ENCODE peak calls at places on chromosome 20, in ten cellular contexts. One of them, this sample, is unnamed.

GRCh38 chr20:31720486-31721407 is 1.9 kb downstream of the BCL2L1 start:
- DNase-seq in AG09309: no peak
- DNase-seq in SW 1271: no peak
- DNase-seq in activated T-cell treated with anti-CD3 and anti-CD28 coated beads, Interleukin-2, amount 50 U/mL, for 72 hours: peak
- DNase-seq in HCEC 1CT: no peak
- DNase-seq in keratinocyte: no peak
- DNase-seq in endothelial cell of umbilical vein: peak
- DNase-seq in non-pigmented ciliary epithelial cell: no peak
- DNase-seq in stimulated activated CD4-positive, alpha-beta T cell treated with anti-CD3 and anti-CD28 coated beads, Interleukin-15, amount 100 ng/mL, for 48 hours: no peak
- DNase-seq in pancreas: no peak
- DNase-seq in this sample: no peak

GRCh38 chr20:16661738-16662137 is 68.1 kb upstream of the SNRPB2 start:
- DNase-seq in AG09309: no peak
- DNase-seq in SW 1271: no peak
- DNase-seq in activated T-cell treated with anti-CD3 and anti-CD28 coated beads, Interleukin-2, amount 50 U/mL, for 72 hours: no peak
- DNase-seq in HCEC 1CT: no peak
- DNase-seq in keratinocyte: no peak
- DNase-seq in endothelial cell of umbilical vein: no peak
- DNase-seq in non-pigmented ciliary epithelial cell: no peak
- DNase-seq in stimulated activated CD4-positive, alpha-beta T cell treated with anti-CD3 and anti-CD28 coated beads, Interleukin-15, amount 100 ng/mL, for 48 hours: no peak
- DNase-seq in pancreas: no peak
- DNase-seq in this sample: peak

GRCh38 chr20:37223053-37223452 is 38.6 kb downstream of the GHRH start:
- DNase-seq in AG09309: peak
- DNase-seq in SW 1271: no peak
- DNase-seq in activated T-cell treated with anti-CD3 and anti-CD28 coated beads, Interleukin-2, amount 50 U/mL, for 72 hours: no peak
- DNase-seq in HCEC 1CT: peak
- DNase-seq in keratinocyte: no peak
- DNase-seq in endothelial cell of umbilical vein: no peak
- DNase-seq in non-pigmented ciliary epithelial cell: peak
- DNase-seq in stimulated activated CD4-positive, alpha-beta T cell treated with anti-CD3 and anti-CD28 coated beads, Interleukin-15, amount 100 ng/mL, for 48 hours: no peak
- DNase-seq in pancreas: no peak
- DNase-seq in this sample: peak

GRCh38 chr20:38034961-38035360 is 1.4 kb downstream of the RPRD1B start:
- DNase-seq in AG09309: no peak
- DNase-seq in SW 1271: no peak
- DNase-seq in activated T-cell treated with anti-CD3 and anti-CD28 coated beads, Interleukin-2, amount 50 U/mL, for 72 hours: no peak
- DNase-seq in HCEC 1CT: peak
- DNase-seq in keratinocyte: no peak
- DNase-seq in endothelial cell of umbilical vein: no peak
- DNase-seq in non-pigmented ciliary epithelial cell: no peak
- DNase-seq in stimulated activated CD4-positive, alpha-beta T cell treated with anti-CD3 and anti-CD28 coated beads, Interleukin-15, amount 100 ng/mL, for 48 hours: no peak
- DNase-seq in pancreas: no peak
- DNase-seq in this sample: peak

GRCh38 chr20:50916257-50916656 is 15.0 kb downstream of the ADNP start:
- DNase-seq in AG09309: no peak
- DNase-seq in SW 1271: no peak
- DNase-seq in activated T-cell treated with anti-CD3 and anti-CD28 coated beads, Interleukin-2, amount 50 U/mL, for 72 hours: no peak
- DNase-seq in HCEC 1CT: peak
- DNase-seq in keratinocyte: peak
- DNase-seq in endothelial cell of umbilical vein: peak
- DNase-seq in non-pigmented ciliary epithelial cell: no peak
- DNase-seq in stimulated activated CD4-positive, alpha-beta T cell treated with anti-CD3 and anti-CD28 coated beads, Interleukin-15, amount 100 ng/mL, for 48 hours: no peak
- DNase-seq in pancreas: no peak
- DNase-seq in this sample: peak

GRCh38 chr20:3032624-3033023 is 10.8 kb upstream of the GNRH2 start:
- DNase-seq in AG09309: no peak
- DNase-seq in SW 1271: no peak
- DNase-seq in activated T-cell treated with anti-CD3 and anti-CD28 coated beads, Interleukin-2, amount 50 U/mL, for 72 hours: no peak
- DNase-seq in HCEC 1CT: no peak
- DNase-seq in keratinocyte: no peak
- DNase-seq in endothelial cell of umbilical vein: no peak
- DNase-seq in non-pigmented ciliary epithelial cell: no peak
- DNase-seq in stimulated activated CD4-positive, alpha-beta T cell treated with anti-CD3 and anti-CD28 coated beads, Interleukin-15, amount 100 ng/mL, for 48 hours: no peak
- DNase-seq in pancreas: no peak
- DNase-seq in this sample: no peak

GRCh38 chr20:47102629-47103028 is 208.0 kb downstream of the EYA2 start:
- DNase-seq in AG09309: no peak
- DNase-seq in SW 1271: no peak
- DNase-seq in activated T-cell treated with anti-CD3 and anti-CD28 coated beads, Interleukin-2, amount 50 U/mL, for 72 hours: no peak
- DNase-seq in HCEC 1CT: no peak
- DNase-seq in keratinocyte: no peak
- DNase-seq in endothelial cell of umbilical vein: no peak
- DNase-seq in non-pigmented ciliary epithelial cell: no peak
- DNase-seq in stimulated activated CD4-positive, alpha-beta T cell treated with anti-CD3 and anti-CD28 coated beads, Interleukin-15, amount 100 ng/mL, for 48 hours: no peak
- DNase-seq in pancreas: no peak
- DNase-seq in this sample: no peak

GRCh38 chr20:23331951-23332350 is 18.6 kb upstream of the NXT1 start:
- DNase-seq in AG09309: no peak
- DNase-seq in SW 1271: no peak
- DNase-seq in activated T-cell treated with anti-CD3 and anti-CD28 coated beads, Interleukin-2, amount 50 U/mL, for 72 hours: no peak
- DNase-seq in HCEC 1CT: no peak
- DNase-seq in keratinocyte: no peak
- DNase-seq in endothelial cell of umbilical vein: peak
- DNase-seq in non-pigmented ciliary epithelial cell: no peak
- DNase-seq in stimulated activated CD4-positive, alpha-beta T cell treated with anti-CD3 and anti-CD28 coated beads, Interleukin-15, amount 100 ng/mL, for 48 hours: no peak
- DNase-seq in pancreas: no peak
- DNase-seq in this sample: peak

GRCh38 chr20:58081842-58082241 is 146.6 kb downstream of the ANKRD60 start:
- DNase-seq in AG09309: peak
- DNase-seq in SW 1271: no peak
- DNase-seq in activated T-cell treated with anti-CD3 and anti-CD28 coated beads, Interleukin-2, amount 50 U/mL, for 72 hours: no peak
- DNase-seq in HCEC 1CT: no peak
- DNase-seq in keratinocyte: no peak
- DNase-seq in endothelial cell of umbilical vein: peak
- DNase-seq in non-pigmented ciliary epithelial cell: no peak
- DNase-seq in stimulated activated CD4-positive, alpha-beta T cell treated with anti-CD3 and anti-CD28 coated beads, Interleukin-15, amount 100 ng/mL, for 48 hours: no peak
- DNase-seq in pancreas: no peak
- DNase-seq in this sample: peak

GRCh38 chr20:63538204-63539091 is 1.3 kb upstream of the PTK6 start:
- DNase-seq in AG09309: no peak
- DNase-seq in SW 1271: peak
- DNase-seq in activated T-cell treated with anti-CD3 and anti-CD28 coated beads, Interleukin-2, amount 50 U/mL, for 72 hours: no peak
- DNase-seq in HCEC 1CT: peak
- DNase-seq in keratinocyte: no peak
- DNase-seq in endothelial cell of umbilical vein: no peak
- DNase-seq in non-pigmented ciliary epithelial cell: no peak
- DNase-seq in stimulated activated CD4-positive, alpha-beta T cell treated with anti-CD3 and anti-CD28 coated beads, Interleukin-15, amount 100 ng/mL, for 48 hours: no peak
- DNase-seq in pancreas: peak
- DNase-seq in this sample: peak

GRCh38 chr20:10430000-10430466 is 4.0 kb downstream of the MKKS start:
- DNase-seq in AG09309: no peak
- DNase-seq in SW 1271: no peak
- DNase-seq in activated T-cell treated with anti-CD3 and anti-CD28 coated beads, Interleukin-2, amount 50 U/mL, for 72 hours: no peak
- DNase-seq in HCEC 1CT: peak
- DNase-seq in keratinocyte: no peak
- DNase-seq in endothelial cell of umbilical vein: no peak
- DNase-seq in non-pigmented ciliary epithelial cell: no peak
- DNase-seq in stimulated activated CD4-positive, alpha-beta T cell treated with anti-CD3 and anti-CD28 coated beads, Interleukin-15, amount 100 ng/mL, for 48 hours: no peak
- DNase-seq in pancreas: no peak
- DNase-seq in this sample: peak

GRCh38 chr20:43955244-43956191 is 40.9 kb downstream of the TOX2 start:
- DNase-seq in AG09309: peak
- DNase-seq in SW 1271: peak
- DNase-seq in activated T-cell treated with anti-CD3 and anti-CD28 coated beads, Interleukin-2, amount 50 U/mL, for 72 hours: peak
- DNase-seq in HCEC 1CT: peak
- DNase-seq in keratinocyte: peak
- DNase-seq in endothelial cell of umbilical vein: peak
- DNase-seq in non-pigmented ciliary epithelial cell: peak
- DNase-seq in stimulated activated CD4-positive, alpha-beta T cell treated with anti-CD3 and anti-CD28 coated beads, Interleukin-15, amount 100 ng/mL, for 48 hours: peak
- DNase-seq in pancreas: no peak
- DNase-seq in this sample: peak

GRCh38 chr20:61953037-61953788 is 112.5 kb downstream of the TAF4 start:
- DNase-seq in AG09309: no peak
- DNase-seq in SW 1271: no peak
- DNase-seq in activated T-cell treated with anti-CD3 and anti-CD28 coated beads, Interleukin-2, amount 50 U/mL, for 72 hours: no peak
- DNase-seq in HCEC 1CT: no peak
- DNase-seq in keratinocyte: no peak
- DNase-seq in endothelial cell of umbilical vein: no peak
- DNase-seq in non-pigmented ciliary epithelial cell: no peak
- DNase-seq in stimulated activated CD4-positive, alpha-beta T cell treated with anti-CD3 and anti-CD28 coated beads, Interleukin-15, amount 100 ng/mL, for 48 hours: no peak
- DNase-seq in pancreas: no peak
- DNase-seq in this sample: no peak

GRCh38 chr20:5535211-5535756 is 214.9 kb upstream of the SHLD1 start:
- DNase-seq in AG09309: peak
- DNase-seq in SW 1271: no peak
- DNase-seq in activated T-cell treated with anti-CD3 and anti-CD28 coated beads, Interleukin-2, amount 50 U/mL, for 72 hours: no peak
- DNase-seq in HCEC 1CT: peak
- DNase-seq in keratinocyte: no peak
- DNase-seq in endothelial cell of umbilical vein: no peak
- DNase-seq in non-pigmented ciliary epithelial cell: peak
- DNase-seq in stimulated activated CD4-positive, alpha-beta T cell treated with anti-CD3 and anti-CD28 coated beads, Interleukin-15, amount 100 ng/mL, for 48 hours: no peak
- DNase-seq in pancreas: no peak
- DNase-seq in this sample: peak

GRCh38 chr20:15708984-15709598 is 864.2 kb downstream of the KIF16B start:
- DNase-seq in AG09309: no peak
- DNase-seq in SW 1271: no peak
- DNase-seq in activated T-cell treated with anti-CD3 and anti-CD28 coated beads, Interleukin-2, amount 50 U/mL, for 72 hours: peak
- DNase-seq in HCEC 1CT: no peak
- DNase-seq in keratinocyte: no peak
- DNase-seq in endothelial cell of umbilical vein: no peak
- DNase-seq in non-pigmented ciliary epithelial cell: no peak
- DNase-seq in stimulated activated CD4-positive, alpha-beta T cell treated with anti-CD3 and anti-CD28 coated beads, Interleukin-15, amount 100 ng/mL, for 48 hours: peak
- DNase-seq in pancreas: peak
- DNase-seq in this sample: peak

GRCh38 chr20:23362392-23363256 is 642 bp downstream of the GZF1 start:
- DNase-seq in AG09309: no peak
- DNase-seq in SW 1271: no peak
- DNase-seq in activated T-cell treated with anti-CD3 and anti-CD28 coated beads, Interleukin-2, amount 50 U/mL, for 72 hours: peak
- DNase-seq in HCEC 1CT: peak
- DNase-seq in keratinocyte: no peak
- DNase-seq in endothelial cell of umbilical vein: no peak
- DNase-seq in non-pigmented ciliary epithelial cell: no peak
- DNase-seq in stimulated activated CD4-positive, alpha-beta T cell treated with anti-CD3 and anti-CD28 coated beads, Interleukin-15, amount 100 ng/mL, for 48 hours: no peak
- DNase-seq in pancreas: peak
- DNase-seq in this sample: peak

GRCh38 chr20:31587545-31588389 is 17.3 kb upstream of the ID1 start:
- DNase-seq in AG09309: no peak
- DNase-seq in SW 1271: no peak
- DNase-seq in activated T-cell treated with anti-CD3 and anti-CD28 coated beads, Interleukin-2, amount 50 U/mL, for 72 hours: peak
- DNase-seq in HCEC 1CT: no peak
- DNase-seq in keratinocyte: no peak
- DNase-seq in endothelial cell of umbilical vein: peak
- DNase-seq in non-pigmented ciliary epithelial cell: no peak
- DNase-seq in stimulated activated CD4-positive, alpha-beta T cell treated with anti-CD3 and anti-CD28 coated beads, Interleukin-15, amount 100 ng/mL, for 48 hours: no peak
- DNase-seq in pancreas: no peak
- DNase-seq in this sample: peak

GRCh38 chr20:64113796-64114355 is 6.5 kb upstream of the NPBWR2 start:
- DNase-seq in AG09309: no peak
- DNase-seq in SW 1271: no peak
- DNase-seq in activated T-cell treated with anti-CD3 and anti-CD28 coated beads, Interleukin-2, amount 50 U/mL, for 72 hours: no peak
- DNase-seq in HCEC 1CT: no peak
- DNase-seq in keratinocyte: no peak
- DNase-seq in endothelial cell of umbilical vein: no peak
- DNase-seq in non-pigmented ciliary epithelial cell: no peak
- DNase-seq in stimulated activated CD4-positive, alpha-beta T cell treated with anti-CD3 and anti-CD28 coated beads, Interleukin-15, amount 100 ng/mL, for 48 hours: no peak
- DNase-seq in pancreas: no peak
- DNase-seq in this sample: no peak

GRCh38 chr20:37513764-37514359 is 7.2 kb upstream of the NNAT start:
- DNase-seq in AG09309: no peak
- DNase-seq in SW 1271: no peak
- DNase-seq in activated T-cell treated with anti-CD3 and anti-CD28 coated beads, Interleukin-2, amount 50 U/mL, for 72 hours: no peak
- DNase-seq in HCEC 1CT: no peak
- DNase-seq in keratinocyte: no peak
- DNase-seq in endothelial cell of umbilical vein: no peak
- DNase-seq in non-pigmented ciliary epithelial cell: no peak
- DNase-seq in stimulated activated CD4-positive, alpha-beta T cell treated with anti-CD3 and anti-CD28 coated beads, Interleukin-15, amount 100 ng/mL, for 48 hours: no peak
- DNase-seq in pancreas: no peak
- DNase-seq in this sample: no peak

GRCh38 chr20:38466171-38466570 is 6.5 kb upstream of the RALGAPB start:
- DNase-seq in AG09309: no peak
- DNase-seq in SW 1271: no peak
- DNase-seq in activated T-cell treated with anti-CD3 and anti-CD28 coated beads, Interleukin-2, amount 50 U/mL, for 72 hours: no peak
- DNase-seq in HCEC 1CT: no peak
- DNase-seq in keratinocyte: no peak
- DNase-seq in endothelial cell of umbilical vein: no peak
- DNase-seq in non-pigmented ciliary epithelial cell: no peak
- DNase-seq in stimulated activated CD4-positive, alpha-beta T cell treated with anti-CD3 and anti-CD28 coated beads, Interleukin-15, amount 100 ng/mL, for 48 hours: no peak
- DNase-seq in pancreas: no peak
- DNase-seq in this sample: no peak

GRCh38 chr20:9119776-9120175 is 50.9 kb downstream of the PLCB4 start:
- DNase-seq in AG09309: no peak
- DNase-seq in SW 1271: no peak
- DNase-seq in activated T-cell treated with anti-CD3 and anti-CD28 coated beads, Interleukin-2, amount 50 U/mL, for 72 hours: no peak
- DNase-seq in HCEC 1CT: no peak
- DNase-seq in keratinocyte: no peak
- DNase-seq in endothelial cell of umbilical vein: no peak
- DNase-seq in non-pigmented ciliary epithelial cell: no peak
- DNase-seq in stimulated activated CD4-positive, alpha-beta T cell treated with anti-CD3 and anti-CD28 coated beads, Interleukin-15, amount 100 ng/mL, for 48 hours: no peak
- DNase-seq in pancreas: no peak
- DNase-seq in this sample: peak

GRCh38 chr20:20297752-20298151 is 70.2 kb upstream of the INSM1 start:
- DNase-seq in AG09309: no peak
- DNase-seq in SW 1271: no peak
- DNase-seq in activated T-cell treated with anti-CD3 and anti-CD28 coated beads, Interleukin-2, amount 50 U/mL, for 72 hours: no peak
- DNase-seq in HCEC 1CT: no peak
- DNase-seq in keratinocyte: no peak
- DNase-seq in endothelial cell of umbilical vein: no peak
- DNase-seq in non-pigmented ciliary epithelial cell: no peak
- DNase-seq in stimulated activated CD4-positive, alpha-beta T cell treated with anti-CD3 and anti-CD28 coated beads, Interleukin-15, amount 100 ng/mL, for 48 hours: no peak
- DNase-seq in pancreas: no peak
- DNase-seq in this sample: no peak

GRCh38 chr20:57413990-57414389 is 22.8 kb downstream of the RBM38 start:
- DNase-seq in AG09309: no peak
- DNase-seq in SW 1271: no peak
- DNase-seq in activated T-cell treated with anti-CD3 and anti-CD28 coated beads, Interleukin-2, amount 50 U/mL, for 72 hours: no peak
- DNase-seq in HCEC 1CT: no peak
- DNase-seq in keratinocyte: no peak
- DNase-seq in endothelial cell of umbilical vein: no peak
- DNase-seq in non-pigmented ciliary epithelial cell: no peak
- DNase-seq in stimulated activated CD4-positive, alpha-beta T cell treated with anti-CD3 and anti-CD28 coated beads, Interleukin-15, amount 100 ng/mL, for 48 hours: no peak
- DNase-seq in pancreas: no peak
- DNase-seq in this sample: no peak

GRCh38 chr20:61730631-61731362 is 334.9 kb downstream of the TAF4 start:
- DNase-seq in AG09309: no peak
- DNase-seq in SW 1271: no peak
- DNase-seq in activated T-cell treated with anti-CD3 and anti-CD28 coated beads, Interleukin-2, amount 50 U/mL, for 72 hours: no peak
- DNase-seq in HCEC 1CT: no peak
- DNase-seq in keratinocyte: no peak
- DNase-seq in endothelial cell of umbilical vein: no peak
- DNase-seq in non-pigmented ciliary epithelial cell: no peak
- DNase-seq in stimulated activated CD4-positive, alpha-beta T cell treated with anti-CD3 and anti-CD28 coated beads, Interleukin-15, amount 100 ng/mL, for 48 hours: no peak
- DNase-seq in pancreas: no peak
- DNase-seq in this sample: no peak

GRCh38 chr20:51193066-51193772 is 170.3 kb upstream of the KCNG1 start:
- DNase-seq in AG09309: no peak
- DNase-seq in SW 1271: no peak
- DNase-seq in activated T-cell treated with anti-CD3 and anti-CD28 coated beads, Interleukin-2, amount 50 U/mL, for 72 hours: no peak
- DNase-seq in HCEC 1CT: peak
- DNase-seq in keratinocyte: no peak
- DNase-seq in endothelial cell of umbilical vein: peak
- DNase-seq in non-pigmented ciliary epithelial cell: no peak
- DNase-seq in stimulated activated CD4-positive, alpha-beta T cell treated with anti-CD3 and anti-CD28 coated beads, Interleukin-15, amount 100 ng/mL, for 48 hours: no peak
- DNase-seq in pancreas: no peak
- DNase-seq in this sample: peak

GRCh38 chr20:1636621-1637020 is 16.8 kb upstream of the SIRPB1 start:
- DNase-seq in AG09309: no peak
- DNase-seq in SW 1271: no peak
- DNase-seq in activated T-cell treated with anti-CD3 and anti-CD28 coated beads, Interleukin-2, amount 50 U/mL, for 72 hours: no peak
- DNase-seq in HCEC 1CT: no peak
- DNase-seq in keratinocyte: no peak
- DNase-seq in endothelial cell of umbilical vein: no peak
- DNase-seq in non-pigmented ciliary epithelial cell: no peak
- DNase-seq in stimulated activated CD4-positive, alpha-beta T cell treated with anti-CD3 and anti-CD28 coated beads, Interleukin-15, amount 100 ng/mL, for 48 hours: no peak
- DNase-seq in pancreas: no peak
- DNase-seq in this sample: no peak

GRCh38 chr20:57680934-57681914 is 28.6 kb downstream of the PMEPA1 start:
- DNase-seq in AG09309: no peak
- DNase-seq in SW 1271: no peak
- DNase-seq in activated T-cell treated with anti-CD3 and anti-CD28 coated beads, Interleukin-2, amount 50 U/mL, for 72 hours: peak
- DNase-seq in HCEC 1CT: no peak
- DNase-seq in keratinocyte: no peak
- DNase-seq in endothelial cell of umbilical vein: no peak
- DNase-seq in non-pigmented ciliary epithelial cell: no peak
- DNase-seq in stimulated activated CD4-positive, alpha-beta T cell treated with anti-CD3 and anti-CD28 coated beads, Interleukin-15, amount 100 ng/mL, for 48 hours: no peak
- DNase-seq in pancreas: no peak
- DNase-seq in this sample: no peak

GRCh38 chr20:39453890-39454289 is 491.7 kb downstream of the DHX35 start:
- DNase-seq in AG09309: no peak
- DNase-seq in SW 1271: no peak
- DNase-seq in activated T-cell treated with anti-CD3 and anti-CD28 coated beads, Interleukin-2, amount 50 U/mL, for 72 hours: no peak
- DNase-seq in HCEC 1CT: no peak
- DNase-seq in keratinocyte: no peak
- DNase-seq in endothelial cell of umbilical vein: no peak
- DNase-seq in non-pigmented ciliary epithelial cell: no peak
- DNase-seq in stimulated activated CD4-positive, alpha-beta T cell treated with anti-CD3 and anti-CD28 coated beads, Interleukin-15, amount 100 ng/mL, for 48 hours: no peak
- DNase-seq in pancreas: no peak
- DNase-seq in this sample: no peak